ENCODE peak calls at places on chromosome 7, in ten cellular contexts. O is substantia nigra, W is ovary, I is H1, N is RWPE1, C is astrocyte, M is A673, E is A549, T is PC-9, U is cardiac muscle cell. D is an unnamed sample.

GRCh38 chr7:21365866-21366624 is 61.8 kb upstream of the SP4 start:
- DNase-seq in O (no peak), T (peak; percentile 99), E (peak; percentile 74), M (no peak), N (peak; percentile 79), I (no peak), C (peak; percentile 12), U (peak; percentile 2), W (no peak), D (no peak)

GRCh38 chr7:149304006-149304405 is 42.0 kb downstream of the ZNF783 start:
- DNase-seq in W (no peak), N (no peak), M (no peak), T (no peak), O (no peak), C (no peak), U (no peak), I (no peak), E (no peak), D (no peak)

GRCh38 chr7:157010588-157011332 is at the start of gene MNX1:
- DNase-seq in C (no peak), N (peak; percentile 81), U (no peak), W (no peak), E (peak; percentile 89), T (peak; percentile 74), I (no peak), M (peak; percentile 72), O (no peak), D (peak; percentile 93)

GRCh38 chr7:112495820-112496462 is 15.2 kb downstream of the LSMEM1 start:
- DNase-seq in W (peak; percentile 30), U (peak; percentile 79), T (peak; percentile 47), N (peak; percentile 41), C (peak; percentile 36), O (peak; percentile 9), M (peak; percentile 88), E (peak; percentile 69), I (peak; percentile 23), D (peak; percentile 62)

GRCh38 chr7:39621261-39621660 is 2.1 kb upstream of the RALA start:
- DNase-seq in U (no peak), M (no peak), T (no peak), O (no peak), W (no peak), N (peak; percentile 45), E (no peak), C (peak; percentile 97), I (no peak), D (no peak)

GRCh38 chr7:55423891-55424290 is 58.8 kb downstream of the LANCL2 start:
- DNase-seq in N (no peak), T (no peak), O (no peak), E (no peak), C (no peak), W (no peak), U (no peak), I (no peak), M (no peak), D (no peak)

GRCh38 chr7:121369462-121369861 is 26.6 kb downstream of the FAM3C start:
- DNase-seq in C (peak; percentile 41), M (peak; percentile 51), W (no peak), N (no peak), E (peak; percentile 5), T (no peak), U (peak; percentile 71), O (no peak), I (no peak), D (no peak)

GRCh38 chr7:76412249-76412648 is 2.8 kb upstream of the SSC4D start:
- DNase-seq in T (no peak), M (no peak), N (no peak), O (no peak), U (no peak), W (no peak), C (no peak), I (no peak), E (no peak), D (no peak)

GRCh38 chr7:129390314-129390713 is 43.9 kb upstream of the STRIP2 start:
- DNase-seq in T (no peak), M (no peak), E (no peak), O (no peak), C (no peak), N (no peak), I (no peak), U (no peak), W (no peak), D (no peak)

GRCh38 chr7:92255308-92255707 is 9.5 kb downstream of the ANKIB1 start:
- DNase-seq in E (no peak), N (no peak), T (peak; percentile 56), M (no peak), U (peak; percentile 84), I (no peak), C (peak; percentile 97), O (no peak), W (no peak), D (no peak)

GRCh38 chr7:112995091-112995824 is 91.4 kb downstream of the GPR85 start:
- DNase-seq in C (peak; percentile 90), T (no peak), I (no peak), E (no peak), O (no peak), N (no peak), W (no peak), M (no peak), U (peak; percentile 26), D (no peak)

GRCh38 chr7:105887569-105888199 is 11.3 kb upstream of the ATXN7L1 start:
- DNase-seq in O (no peak), T (no peak), I (no peak), U (no peak), W (no peak), N (no peak), M (no peak), C (no peak), E (no peak), D (peak; percentile 27)

GRCh38 chr7:29123611-29124190 is 22.6 kb downstream of the CPVL start:
- DNase-seq in I (no peak), W (no peak), E (no peak), O (no peak), U (no peak), T (peak; percentile 50), N (no peak), M (no peak), C (no peak), D (no peak)

GRCh38 chr7:33459340-33459751 is 330.0 kb downstream of the BBS9 start:
- DNase-seq in E (peak; percentile 65), C (peak; percentile 29), T (no peak), N (peak; percentile 3), W (no peak), I (peak; percentile 5), O (peak; percentile 4), M (peak; percentile 68), U (peak; percentile 80), D (peak; percentile 20)

GRCh38 chr7:101546308-101546936 is 82.7 kb downstream of the MYL10 start:
- DNase-seq in O (no peak), C (no peak), T (no peak), N (no peak), M (no peak), I (no peak), E (no peak), W (no peak), U (no peak), D (peak; percentile 2)

GRCh38 chr7:117800406-117800805 is 72.8 kb downstream of the CTTNBP2 start:
- DNase-seq in U (no peak), N (no peak), T (no peak), O (no peak), W (no peak), E (no peak), M (no peak), C (no peak), I (no peak), D (no peak)

GRCh38 chr7:46321556-46322205 is 400.6 kb upstream of the IGFBP3 start:
- DNase-seq in T (no peak), O (no peak), M (no peak), W (no peak), E (peak; percentile 31), U (peak; percentile 79), N (no peak), C (peak; percentile 33), I (no peak), D (no peak)

GRCh38 chr7:51141451-51141971 is 175.1 kb downstream of the COBL start:
- DNase-seq in C (no peak), N (peak; percentile 60), W (no peak), T (no peak), M (no peak), E (peak; percentile 41), U (peak; percentile 59), I (no peak), O (no peak), D (no peak)

GRCh38 chr7:49014870-49015269 is 90.5 kb downstream of the CDC14C start:
- DNase-seq in W (no peak), I (no peak), N (no peak), T (no peak), U (no peak), E (peak; percentile 23), O (no peak), M (no peak), C (no peak), D (no peak)

GRCh38 chr7:231030-231857 is 38.9 kb downstream of the FAM20C start:
- DNase-seq in O (no peak), M (no peak), I (no peak), W (no peak), E (no peak), T (no peak), U (no peak), C (no peak), N (no peak), D (no peak)
- H3K27ac ChIP-seq in O (no peak overlapping the region), M (no peak overlapping the region), I (no peak overlapping the region), W (no peak overlapping the region), E (no peak overlapping the region), T (no peak overlapping the region), U (no peak overlapping the region), C (no peak overlapping the region), N (no peak overlapping the region), D (no peak overlapping the region)

GRCh38 chr7:17937506-17938115 is 2.7 kb downstream of the SNX13 start:
- DNase-seq in E (no peak), M (no peak), T (peak; percentile 51), N (no peak), I (no peak), C (peak; percentile 12), W (no peak), O (no peak), U (no peak), D (no peak)
- H3K27ac ChIP-seq in E (no peak overlapping the region), M (no peak overlapping the region), T (peak overlapping the region; percentile 81), N (no peak overlapping the region), I (no peak overlapping the region), C (no peak overlapping the region), W (no peak overlapping the region), O (no peak overlapping the region), U (no peak overlapping the region), D (no peak overlapping the region)

GRCh38 chr7:80929619-80930018 is 10.8 kb upstream of the SEMA3C start:
- DNase-seq in I (no peak), C (no peak), E (no peak), O (no peak), M (no peak), U (no peak), W (no peak), T (no peak), N (peak; percentile 19), D (no peak)
- H3K27ac ChIP-seq in I (no peak overlapping the region), C (no peak overlapping the region), E (no peak overlapping the region), O (no peak overlapping the region), M (no peak overlapping the region), U (no peak overlapping the region), W (no peak overlapping the region), T (no peak overlapping the region), N (no peak overlapping the region), D (no peak overlapping the region)

DNA sequence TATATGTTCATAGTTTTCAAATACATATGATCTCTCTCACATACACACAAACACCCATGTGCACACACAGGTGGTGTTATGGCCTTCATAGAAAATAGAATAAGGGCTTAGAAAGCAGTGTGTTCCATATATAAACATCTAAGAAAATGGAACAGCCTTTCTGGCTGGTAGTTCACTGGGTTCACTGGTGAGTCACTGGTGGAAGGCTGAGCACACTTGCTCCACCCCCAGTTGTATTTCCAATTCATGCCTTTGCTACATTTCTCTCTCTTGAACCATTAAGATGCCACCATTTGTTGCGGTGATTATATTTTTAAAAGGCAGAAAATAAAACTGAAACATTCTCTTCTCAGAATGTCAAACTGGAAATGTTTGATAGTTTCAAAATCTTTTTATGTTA is 252.1 kb downstream of the GLI3 start:
- DNase-seq in T (no peak), C (peak; percentile 44), I (no peak), E (no peak), N (peak; percentile 73), U (peak; percentile 48), W (no peak), M (no peak), O (no peak), D (no peak)
- H3K27ac ChIP-seq in T (no peak overlapping the region), C (no peak overlapping the region), I (no peak overlapping the region), E (no peak overlapping the region), N (no peak overlapping the region), U (no peak overlapping the region), W (no peak overlapping the region), M (no peak overlapping the region), O (no peak overlapping the region), D (no peak overlapping the region)